ENCODE peak calls at places on chromosomes 12 and 14, in six cellular contexts. U is gastrocnemius medialis, X is coronary artery, A is fibroblast of mammary gland, N is left lung, T is heart right ventricle. Y is an unnamed sample.

GRCh38 chr14:99348816-99349609 is 77.0 kb upstream of the BCL11B start:
- DNase-seq in U (no peak), X (no peak), A (no peak), N (no peak), T (no peak), Y (peak; percentile 18)

GRCh38 chr12:119512772-119513497 is 80.6 kb upstream of the TMEM233 start:
- DNase-seq in U (no peak), X (no peak), A (peak; percentile 2), N (no peak), T (peak; percentile 15), Y (no peak)

GRCh38 chr14:83133986-83134664 is 1600.5 kb upstream of the SEL1L start:
- DNase-seq in U (no peak), X (no peak), A (no peak), N (no peak), T (no peak), Y (no peak)

GRCh38 chr14:31993521-31993941 is 83.6 kb upstream of the ARHGAP5 start:
- DNase-seq in U (peak; percentile 27), X (no peak), A (peak; percentile 38), N (no peak), T (no peak), Y (no peak)

GRCh38 chr14:101110729-101111619 is 207.5 kb upstream of the RTL1 start:
- DNase-seq in U (no peak), X (peak; percentile 62), A (no peak), N (peak; percentile 70), T (no peak), Y (no peak)

GRCh38 chr12:18905134-18905533 is 167.2 kb downstream of the CAPZA3 start:
- DNase-seq in U (no peak), X (no peak), A (no peak), N (no peak), T (no peak), Y (no peak)

GRCh38 chr12:54298904-54299303 is 1.9 kb downstream of the NFE2 start:
- DNase-seq in U (no peak), X (no peak), A (no peak), N (no peak), T (no peak), Y (no peak)

GRCh38 chr14:53855127-53855526 is 101.5 kb downstream of the BMP4 start:
- DNase-seq in U (no peak), X (no peak), A (no peak), N (no peak), T (no peak), Y (no peak)

GRCh38 chr14:55838529-55839052 is 258.6 kb downstream of the KTN1 start:
- DNase-seq in U (no peak), X (no peak), A (no peak), N (no peak), T (no peak), Y (no peak)

GRCh38 chr12:90253674-90254181 is 545.1 kb upstream of the ATP2B1 start:
- DNase-seq in U (peak; percentile 89), X (peak; percentile 83), A (peak; percentile 82), N (peak; percentile 71), T (peak; percentile 39), Y (peak; percentile 93)

GRCh38 chr14:93046696-93047050 is 69.1 kb downstream of the ITPK1 start:
- DNase-seq in U (no peak), X (no peak), A (no peak), N (peak; percentile 25), T (no peak), Y (no peak)

GRCh38 chr14:61839452-61839851 is 77.2 kb downstream of the SNAPC1 start:
- DNase-seq in U (no peak), X (no peak), A (peak; percentile 93), N (no peak), T (peak; percentile 8), Y (peak; percentile 52)

GRCh38 chr12:123329799-123330198 is 34.8 kb downstream of the SBNO1 start:
- DNase-seq in U (no peak), X (no peak), A (no peak), N (no peak), T (no peak), Y (no peak)

GRCh38 chr14:60734465-60735242 is at the start of gene MNAT1:
- DNase-seq in U (peak; percentile 77), X (peak; percentile 86), A (peak; percentile 85), N (peak; percentile 88), T (peak; percentile 76), Y (peak; percentile 87)

GRCh38 chr12:62210422-62210821 is 49.8 kb upstream of the USP15 start:
- DNase-seq in U (no peak), X (no peak), A (peak; percentile 54), N (peak; percentile 61), T (no peak), Y (peak; percentile 50)

GRCh38 chr12:76549131-76549530 is 10.4 kb downstream of the OSBPL8 start:
- DNase-seq in U (no peak), X (no peak), A (peak; percentile 72), N (no peak), T (no peak), Y (no peak)

GRCh38 chr14:85301506-85301905 is 228.4 kb upstream of the FLRT2 start:
- DNase-seq in U (no peak), X (no peak), A (no peak), N (no peak), T (no peak), Y (no peak)

GRCh38 chr12:26281320-26281719 is 85.9 kb downstream of the SSPN start:
- DNase-seq in U (peak; percentile 33), X (no peak), A (peak; percentile 72), N (no peak), T (no peak), Y (peak; percentile 79)

GRCh38 chr14:61841145-61841544 is 78.9 kb downstream of the SNAPC1 start:
- DNase-seq in U (no peak), X (no peak), A (peak; percentile 17), N (no peak), T (no peak), Y (no peak)

GRCh38 chr14:22556021-22556989 is 32.7 kb downstream of the DAD1 start:
- DNase-seq in U (peak; percentile 36), X (no peak), A (peak; percentile 55), N (peak; percentile 83), T (peak; percentile 46), Y (peak; percentile 62)

GRCh38 chr14:101628471-101628966 is 67.2 kb downstream of the DIO3 start:
- DNase-seq in U (peak; percentile 62), X (no peak), A (peak; percentile 55), N (peak; percentile 92), T (peak; percentile 70), Y (peak; percentile 56)

GRCh38 chr12:14776236-14776959 is 26.9 kb downstream of the WBP11 start:
- DNase-seq in U (no peak), X (no peak), A (peak; percentile 44), N (no peak), T (no peak), Y (peak; percentile 9)

GRCh38 chr12:14774074-14774943 is 29.0 kb downstream of the WBP11 start:
- DNase-seq in U (peak; percentile 96), X (peak; percentile 98), A (peak; percentile 96), N (peak; percentile 91), T (peak; percentile 96), Y (peak; percentile 95)

GRCh38 chr12:14773685-14774073 is 29.6 kb downstream of the WBP11 start:
- DNase-seq in U (peak; percentile 27), X (peak; percentile 77), A (no peak), N (peak; percentile 68), T (no peak), Y (no peak)

GRCh38 chr12:14775652-14776020 is 27.6 kb downstream of the WBP11 start:
- DNase-seq in U (no peak), X (no peak), A (peak; percentile 68), N (no peak), T (no peak), Y (peak; percentile 67)

DNA sequence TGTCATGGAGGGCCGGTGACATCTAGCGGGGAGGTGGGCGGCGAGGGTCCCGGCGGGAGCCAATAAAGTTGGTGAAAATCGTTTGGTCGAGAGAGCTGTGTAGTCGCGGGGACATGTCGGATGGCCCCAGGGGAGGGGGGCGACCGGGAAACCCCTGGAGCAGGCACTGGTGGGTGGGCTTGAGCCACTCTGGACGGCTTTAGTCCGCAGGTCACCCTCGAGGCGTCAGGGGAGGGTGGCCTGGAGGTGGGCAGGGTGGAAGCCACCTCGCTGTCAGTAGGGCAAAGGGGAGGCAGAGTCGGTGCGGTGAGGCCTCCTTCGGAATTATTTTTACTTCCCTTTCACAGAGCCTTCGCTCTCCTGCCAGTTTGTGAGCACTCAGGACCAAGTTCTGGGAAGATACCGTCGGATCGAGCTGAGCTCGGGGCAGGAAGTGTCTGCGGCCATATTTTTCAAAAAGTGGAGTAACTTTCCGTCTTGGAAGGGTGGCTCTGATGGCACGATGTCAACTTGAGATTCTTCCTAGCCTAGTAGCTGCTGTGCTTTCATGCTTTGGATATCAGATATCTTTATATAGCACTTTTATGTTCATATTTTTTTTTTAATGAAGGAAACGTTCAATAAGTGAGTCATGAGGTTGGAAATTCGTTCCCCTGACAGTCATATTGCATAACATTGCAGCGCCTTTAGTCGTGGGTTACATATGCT is 28.2 kb downstream of the WBP11 start:
- DNase-seq in U (peak; percentile 50), X (peak; percentile 84), A (peak; percentile 72), N (peak; percentile 83), T (peak; percentile 46), Y (peak; percentile 78)
- TF ChIP-seq CTCF in U (no peak), X (no peak), A (no peak), N (no peak), T (no peak), Y (no peak)

DNA sequence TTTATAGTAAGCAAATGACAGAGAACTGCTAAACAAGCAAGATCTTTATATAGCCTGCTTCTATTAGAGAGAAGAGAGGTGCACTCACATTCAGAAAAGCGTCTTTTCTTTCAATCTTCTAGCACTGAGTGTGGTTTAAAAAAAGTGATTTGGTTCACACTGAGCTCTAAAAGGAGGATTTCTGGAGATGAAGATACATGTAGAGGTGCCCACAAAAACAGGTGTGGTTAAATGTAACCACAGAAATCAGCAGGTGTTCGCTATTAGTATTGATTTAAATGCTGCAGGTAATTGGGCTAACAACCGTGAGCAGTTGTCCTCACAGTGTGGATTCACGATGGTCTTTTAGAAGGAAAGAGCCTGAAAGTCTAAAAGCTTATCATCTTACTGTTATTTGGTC is 10.7 kb downstream of the PKP2 start:
- DNase-seq in U (no peak), X (no peak), A (no peak), N (no peak), T (no peak), Y (no peak)
- H3K4me3 ChIP-seq in U (no peak overlapping the region), X (no peak overlapping the region), A (no peak overlapping the region), N (no peak overlapping the region), T (no peak overlapping the region), Y (no peak overlapping the region)

GRCh38 chr14:77707724-77708408 is at the start of the genes ALKBH1 and SLIRP:
- DNase-seq in U (peak; percentile 81), X (peak; percentile 86), A (peak; percentile 75), N (peak; percentile 93), T (peak; percentile 91), Y (peak; percentile 74)
- TF ChIP-seq CTCF in U (no peak), X (no peak), A (no peak), N (no peak), T (no peak), Y (no peak)

DNA sequence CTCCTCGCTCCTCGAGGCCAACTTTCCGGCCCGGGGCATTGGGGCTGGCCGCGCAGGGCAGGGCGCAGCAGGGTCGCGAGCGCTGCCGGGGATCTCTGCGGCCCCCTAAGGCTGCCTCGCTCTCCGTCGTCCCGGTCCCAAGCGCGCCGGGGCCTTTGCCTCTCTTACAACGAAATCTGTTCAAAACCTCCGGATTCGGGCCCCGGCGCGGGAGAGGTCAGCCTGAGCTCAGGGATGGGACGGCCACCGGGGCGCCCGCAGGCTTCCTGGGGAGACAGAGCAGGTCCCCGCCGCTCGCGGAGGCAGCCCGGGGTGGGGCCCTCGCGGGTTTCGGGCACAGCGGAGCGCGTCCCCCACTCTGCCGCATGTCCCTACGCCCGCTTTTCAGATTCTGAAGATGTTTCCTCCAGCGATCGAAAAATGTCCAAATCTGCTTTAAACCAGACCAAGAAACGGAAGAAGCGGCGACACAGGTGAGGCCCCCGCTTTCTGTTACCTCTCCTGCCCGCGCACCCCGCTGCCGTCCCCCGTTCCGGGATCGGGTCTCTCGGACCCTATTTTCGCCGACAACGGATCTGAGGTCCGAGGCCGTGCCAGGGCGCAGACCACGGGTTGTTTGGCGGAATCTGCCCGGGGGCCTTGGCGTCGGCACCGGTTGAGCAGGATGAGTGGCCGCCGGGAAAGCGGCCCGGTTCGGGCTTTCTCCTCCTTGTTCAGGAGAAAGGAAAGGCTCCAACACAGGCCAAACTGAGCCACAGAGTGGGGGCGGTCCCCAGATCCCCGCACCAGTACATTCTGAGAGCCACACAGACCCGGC is 1.8 kb downstream of the VSX2 start:
- DNase-seq in U (no peak), X (no peak), A (no peak), N (no peak), T (no peak), Y (no peak)
- H3K4me3 ChIP-seq in U (peak overlapping the region; percentile 51), X (peak overlapping the region; percentile 61), A (no peak overlapping the region), N (no peak overlapping the region), T (peak overlapping the region; percentile 24), Y (no peak overlapping the region)

Y was measured in AG10803.